ENCODE peak calls at places on chromosomes 12 and 14, in six cellular contexts. One of them, this sample, is unnamed.

GRCh38 chr12:69905801-69906200 is 80.8 kb downstream of the MYRFL start:
- DNase-seq in GM12878: no peak
- DNase-seq in HL-60: no peak
- DNase-seq in HepG2: no peak
- DNase-seq in SK-N-SH: no peak
- DNase-seq in H1: no peak
- DNase-seq in this sample: no peak

GRCh38 chr12:83939718-83940117 is 972.9 kb downstream of the SLC6A15 start:
- DNase-seq in SK-N-SH: no peak
- DNase-seq in GM12878: no peak
- DNase-seq in H1: no peak
- DNase-seq in HepG2: no peak
- DNase-seq in HL-60: no peak
- DNase-seq in this sample: no peak

GRCh38 chr14:65259000-65259399 is 153.5 kb upstream of the FUT8 start:
- DNase-seq in HepG2: no peak
- DNase-seq in HL-60: no peak
- DNase-seq in SK-N-SH: no peak
- DNase-seq in H1: no peak
- DNase-seq in GM12878: no peak
- DNase-seq in this sample: no peak

GRCh38 chr12:100951756-100952155 is 157.2 kb downstream of the ANO4 start:
- DNase-seq in H1: no peak
- DNase-seq in HL-60: no peak
- DNase-seq in GM12878: no peak
- DNase-seq in HepG2: no peak
- DNase-seq in SK-N-SH: no peak
- DNase-seq in this sample: no peak

GRCh38 chr12:132264086-132265010 is 65.0 kb downstream of the GALNT9 start:
- DNase-seq in HL-60: no peak
- DNase-seq in H1: no peak
- DNase-seq in HepG2: no peak
- DNase-seq in SK-N-SH: no peak
- DNase-seq in GM12878: no peak
- DNase-seq in this sample: no peak

GRCh38 chr12:93336344-93336743 is 41.4 kb upstream of the NUDT4 start:
- DNase-seq in HL-60: no peak
- DNase-seq in GM12878: no peak
- DNase-seq in HepG2: peak
- DNase-seq in H1: no peak
- DNase-seq in SK-N-SH: no peak
- DNase-seq in this sample: no peak

GRCh38 chr14:68692916-68693771 is 99.7 kb downstream of the ZFP36L1 start:
- DNase-seq in HepG2: no peak
- DNase-seq in HL-60: no peak
- DNase-seq in SK-N-SH: no peak
- DNase-seq in GM12878: no peak
- DNase-seq in H1: no peak
- DNase-seq in this sample: no peak

GRCh38 chr12:120584343-120585149 is 3.3 kb upstream of the POP5 start:
- DNase-seq in HepG2: no peak
- DNase-seq in HL-60: peak
- DNase-seq in H1: peak
- DNase-seq in GM12878: no peak
- DNase-seq in SK-N-SH: peak
- DNase-seq in this sample: peak

GRCh38 chr14:67526676-67527459 is 6.2 kb upstream of the PLEKHH1 start:
- DNase-seq in SK-N-SH: peak
- DNase-seq in HL-60: peak
- DNase-seq in H1: peak
- DNase-seq in GM12878: peak
- DNase-seq in HepG2: peak
- DNase-seq in this sample: peak

GRCh38 chr14:73752297-73752992 is 38.3 kb upstream of the PNMA1 start:
- DNase-seq in GM12878: no peak
- DNase-seq in SK-N-SH: peak
- DNase-seq in HepG2: no peak
- DNase-seq in H1: no peak
- DNase-seq in HL-60: no peak
- DNase-seq in this sample: no peak
- TF ChIP-seq CTCF in GM12878: peak
- TF ChIP-seq CTCF in SK-N-SH: peak
- TF ChIP-seq CTCF in HepG2: peak
- TF ChIP-seq CTCF in H1: peak
- TF ChIP-seq CTCF in HL-60: no peak
- TF ChIP-seq CTCF in this sample: no peak

DNA sequence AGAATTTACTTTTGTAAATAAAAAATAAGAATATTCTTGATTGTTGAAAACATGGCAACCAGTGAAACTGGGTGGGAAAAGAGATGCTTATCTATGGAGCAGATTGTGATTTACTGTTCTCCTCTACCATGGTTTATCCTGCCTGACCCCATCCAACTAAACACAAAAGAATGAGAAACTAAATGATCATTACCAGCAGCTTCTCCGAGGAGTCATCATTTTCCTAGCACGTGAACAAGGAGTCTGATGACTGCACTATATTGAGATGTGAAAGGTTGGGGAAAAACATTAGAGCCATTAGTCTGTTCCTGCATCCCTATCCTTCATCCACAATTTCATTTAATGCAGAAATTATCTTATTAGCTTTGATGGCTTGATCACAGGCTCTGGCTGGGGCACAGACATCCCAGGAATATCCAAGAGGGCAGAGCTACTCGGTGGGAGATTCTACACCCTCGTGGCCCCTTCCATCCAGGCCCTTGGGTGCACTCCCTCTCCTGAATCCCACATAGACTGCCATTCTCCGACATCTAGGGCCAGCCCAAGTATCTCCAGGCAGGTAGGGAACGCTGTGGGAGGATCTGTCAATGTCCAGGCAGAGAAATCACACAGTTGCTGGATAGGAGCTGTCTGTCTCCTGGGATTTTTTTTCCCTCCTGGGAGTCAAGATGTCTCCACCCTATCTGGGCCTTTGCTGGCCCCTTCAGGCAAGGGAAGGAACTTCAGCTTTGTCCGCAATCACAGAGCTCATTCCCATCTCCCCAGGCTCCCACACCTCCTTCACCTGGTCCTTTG is 43.3 kb upstream of the DHRS4 start:
- DNase-seq in H1: peak
- DNase-seq in SK-N-SH: peak
- DNase-seq in HL-60: peak
- DNase-seq in HepG2: peak
- DNase-seq in GM12878: no peak
- DNase-seq in this sample: peak
- TF ChIP-seq GABPA in H1: no peak
- TF ChIP-seq GABPA in SK-N-SH: no peak
- TF ChIP-seq GABPA in HL-60: no peak
- TF ChIP-seq GABPA in HepG2: no peak
- TF ChIP-seq GABPA in GM12878: no peak
- TF ChIP-seq GABPA in this sample: no peak

GRCh38 chr14:74979442-74980397 is 23.0 kb upstream of the EIF2B2 start:
- DNase-seq in GM12878: no peak
- DNase-seq in H1: peak
- DNase-seq in SK-N-SH: peak
- DNase-seq in HL-60: no peak
- DNase-seq in HepG2: no peak
- DNase-seq in this sample: no peak
- TF ChIP-seq CTCF in GM12878: no peak
- TF ChIP-seq CTCF in H1: peak
- TF ChIP-seq CTCF in SK-N-SH: no peak
- TF ChIP-seq CTCF in HL-60: no peak
- TF ChIP-seq CTCF in HepG2: peak
- TF ChIP-seq CTCF in this sample: no peak

GRCh38 chr12:105783983-105784947 is 354.5 kb downstream of the NUAK1 start:
- DNase-seq in HL-60: no peak
- DNase-seq in HepG2: no peak
- DNase-seq in GM12878: peak
- DNase-seq in H1: no peak
- DNase-seq in SK-N-SH: no peak
- DNase-seq in this sample: no peak
- TF ChIP-seq GABPA in HL-60: no peak
- TF ChIP-seq GABPA in HepG2: no peak
- TF ChIP-seq GABPA in GM12878: peak
- TF ChIP-seq GABPA in H1: no peak
- TF ChIP-seq GABPA in SK-N-SH: no peak
- TF ChIP-seq GABPA in this sample: no peak

DNA sequence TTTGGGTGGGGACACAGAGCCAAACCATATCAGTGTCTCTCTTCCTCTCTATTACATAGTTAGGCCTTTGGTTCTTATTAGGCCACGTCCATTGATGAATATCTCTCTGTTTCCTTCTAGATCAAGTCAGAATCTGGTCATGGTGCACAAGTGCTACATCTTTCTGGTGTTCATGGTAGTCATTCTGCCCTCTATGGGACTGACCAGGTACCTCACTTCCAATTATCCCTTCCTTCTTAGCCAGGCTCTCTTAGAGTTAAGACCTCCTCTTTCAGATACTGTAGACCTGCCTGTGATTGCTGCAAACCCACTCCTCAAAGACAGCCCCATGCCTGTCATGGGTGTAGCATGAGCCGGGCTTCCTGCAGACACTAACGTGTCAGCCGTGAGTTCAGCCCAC is 25.2 kb downstream of the NGB start:
- DNase-seq in GM12878: no peak
- DNase-seq in H1: no peak
- DNase-seq in HepG2: no peak
- DNase-seq in SK-N-SH: no peak
- DNase-seq in HL-60: no peak
- DNase-seq in this sample: no peak
- TF ChIP-seq CTCF in GM12878: no peak
- TF ChIP-seq CTCF in H1: peak
- TF ChIP-seq CTCF in HepG2: no peak
- TF ChIP-seq CTCF in SK-N-SH: no peak
- TF ChIP-seq CTCF in HL-60: no peak
- TF ChIP-seq CTCF in this sample: peak

This sample was measured in K562.